ENCODE peak calls at places on chromosomes 6 and 20, in seven cellular contexts. W is colonic mucosa; E is PC-3; X is small intestine; N is CD8-positive, alpha-beta T cell; M is fibroblast of the aortic adventitia; V is mesenchymal stem cell. I is an unnamed sample.

GRCh38 chr20:23217023-23217422 is 130.9 kb upstream of the CD93 start:
- DNase-seq in W (no peak), E (no peak), X (no peak), N (no peak), M (no peak), V (no peak), I (no peak)

GRCh38 chr6:3748726-3749389 is 2.7 kb downstream of the PXDC1 start:
- DNase-seq in W (no peak), E (no peak), X (no peak), N (no peak), M (no peak), V (peak), I (no peak)

GRCh38 chr6:120198033-120198432 is 848.5 kb upstream of the MAN1A1 start:
- DNase-seq in W (no peak), E (peak), X (no peak), N (no peak), M (peak), V (peak), I (no peak)

GRCh38 chr20:59157961-59158541 is 5.6 kb upstream of the ZNF831 start:
- DNase-seq in W (peak), E (no peak), X (no peak), N (no peak), M (no peak), V (no peak), I (no peak)

GRCh38 chr20:55348201-55348600 is 657.1 kb downstream of the CBLN4 start:
- DNase-seq in W (no peak), E (no peak), X (no peak), N (no peak), M (no peak), V (no peak), I (no peak)

GRCh38 chr6:148935705-148936306 is 189.0 kb downstream of the UST start:
- DNase-seq in W (no peak), E (peak), X (no peak), N (no peak), M (peak), V (peak), I (no peak)

GRCh38 chr6:80457044-80457933 is 350.8 kb downstream of the BCKDHB start:
- DNase-seq in W (peak), E (peak), X (peak), N (no peak), M (peak), V (peak), I (peak)

GRCh38 chr20:63846128-63846771 is 15.0 kb upstream of the ABHD16B start:
- DNase-seq in W (no peak), E (peak), X (no peak), N (no peak), M (peak), V (peak), I (no peak)

GRCh38 chr6:137497722-137498463 is 3.7 kb upstream of the OLIG3 start:
- DNase-seq in W (no peak), E (no peak), X (peak), N (no peak), M (no peak), V (no peak), I (no peak)
- H3K4me3 ChIP-seq in W (peak), E (peak), X (no peak), N (peak), M (no peak), V (peak), I (no peak)

DNA sequence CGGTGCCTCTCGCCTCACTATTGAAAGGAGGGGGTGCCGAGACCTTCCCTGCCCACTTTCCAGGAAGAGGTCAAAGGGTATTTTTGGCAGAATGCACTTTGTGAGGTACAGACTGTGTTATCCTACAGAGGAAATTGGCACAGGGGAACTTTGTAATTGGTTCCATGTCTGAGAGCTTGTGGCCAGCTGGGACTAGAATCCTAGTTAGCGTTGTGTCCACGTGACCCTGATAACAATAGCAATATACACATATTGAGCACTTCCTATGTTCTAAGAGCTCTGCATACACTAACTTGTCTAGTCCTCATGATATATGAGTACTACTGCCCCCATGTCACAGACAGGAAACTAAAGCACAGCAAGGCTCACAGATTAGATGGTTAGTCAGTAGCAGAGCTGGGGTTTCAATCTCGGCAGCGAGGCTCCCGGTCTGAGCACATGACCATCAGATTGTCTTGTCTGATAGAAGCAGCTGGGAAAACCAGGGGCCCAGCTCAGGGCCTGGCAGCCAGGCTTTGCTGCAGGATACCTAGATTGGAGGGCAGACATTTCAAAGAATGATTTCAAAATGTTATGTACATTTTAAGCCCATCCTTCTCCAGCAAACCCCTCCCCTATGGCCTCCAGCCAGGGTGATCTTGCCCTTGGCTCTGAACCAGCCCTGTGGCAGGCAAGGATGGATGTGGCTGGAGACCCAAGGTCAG is 1.4 kb downstream of the MAPK13 start:
- DNase-seq in W (peak), E (peak), X (peak), N (peak), M (peak), V (peak), I (peak)
- H3K4me3 ChIP-seq in W (peak), E (peak), X (peak), N (peak), M (peak), V (peak), I (peak)

DNA sequence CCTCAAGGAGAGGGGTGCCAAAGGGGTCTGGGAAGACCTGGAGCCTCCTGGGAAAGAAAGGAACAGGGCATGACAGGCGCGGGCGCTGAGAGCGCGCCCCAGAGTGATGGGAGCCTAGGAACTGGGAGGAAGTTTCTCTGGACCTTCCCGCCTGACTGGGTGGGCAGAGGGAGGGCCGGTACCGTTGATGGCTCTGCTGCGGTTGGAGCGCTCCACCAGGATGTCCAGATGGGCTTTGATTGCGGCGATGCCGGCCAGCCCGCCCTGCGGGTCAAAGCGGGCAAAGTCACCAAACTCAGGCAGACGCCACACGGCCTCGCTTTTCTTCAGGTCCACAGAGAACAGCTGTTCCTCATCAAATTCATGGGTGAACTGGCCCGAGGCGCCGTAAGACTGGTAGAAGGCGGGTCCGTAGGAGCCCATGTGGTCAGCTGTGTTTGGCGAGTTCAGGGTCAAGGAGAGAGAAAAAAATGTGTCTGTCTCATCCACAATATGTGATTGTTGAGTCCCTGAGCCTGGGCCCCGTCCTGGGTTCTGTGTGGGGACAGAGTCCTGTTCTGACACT is 1.5 kb downstream of the HLA-DOA start:
- DNase-seq in W (no peak), E (no peak), X (no peak), N (no peak), M (no peak), V (no peak), I (no peak)
- H3K4me3 ChIP-seq in W (no peak), E (no peak), X (no peak), N (no peak), M (no peak), V (no peak), I (no peak)

GRCh38 chr6:14371530-14371929 is 254.0 kb downstream of the CD83 start:
- DNase-seq in W (no peak), E (no peak), X (no peak), N (no peak), M (no peak), V (no peak), I (no peak)
- H3K4me3 ChIP-seq in W (no peak), E (no peak), X (no peak), N (no peak), M (no peak), V (no peak), I (no peak)

GRCh38 chr6:43428874-43429273 is 1.5 kb downstream of the ABCC10 start:
- DNase-seq in W (no peak), E (no peak), X (no peak), N (no peak), M (peak), V (peak), I (no peak)
- H3K4me3 ChIP-seq in W (no peak), E (peak), X (no peak), N (peak), M (peak), V (peak), I (no peak)

GRCh38 chr6:31560697-31561058 is 11.4 kb upstream of the LTA start:
- DNase-seq in W (no peak), E (no peak), X (no peak), N (no peak), M (no peak), V (no peak), I (no peak)

GRCh38 chr6:31558318-31558625 is 10.9 kb downstream of the NFKBIL1 start:
- DNase-seq in W (no peak), E (no peak), X (no peak), N (no peak), M (no peak), V (no peak), I (no peak)

GRCh38 chr6:31559606-31559957 is 12.2 kb downstream of the NFKBIL1 start:
- DNase-seq in W (no peak), E (no peak), X (no peak), N (no peak), M (no peak), V (no peak), I (no peak)

GRCh38 chr6:31558631-31559500 is 11.5 kb downstream of the NFKBIL1 start:
- DNase-seq in W (no peak), E (no peak), X (no peak), N (peak), M (peak), V (peak), I (peak)

DNA sequence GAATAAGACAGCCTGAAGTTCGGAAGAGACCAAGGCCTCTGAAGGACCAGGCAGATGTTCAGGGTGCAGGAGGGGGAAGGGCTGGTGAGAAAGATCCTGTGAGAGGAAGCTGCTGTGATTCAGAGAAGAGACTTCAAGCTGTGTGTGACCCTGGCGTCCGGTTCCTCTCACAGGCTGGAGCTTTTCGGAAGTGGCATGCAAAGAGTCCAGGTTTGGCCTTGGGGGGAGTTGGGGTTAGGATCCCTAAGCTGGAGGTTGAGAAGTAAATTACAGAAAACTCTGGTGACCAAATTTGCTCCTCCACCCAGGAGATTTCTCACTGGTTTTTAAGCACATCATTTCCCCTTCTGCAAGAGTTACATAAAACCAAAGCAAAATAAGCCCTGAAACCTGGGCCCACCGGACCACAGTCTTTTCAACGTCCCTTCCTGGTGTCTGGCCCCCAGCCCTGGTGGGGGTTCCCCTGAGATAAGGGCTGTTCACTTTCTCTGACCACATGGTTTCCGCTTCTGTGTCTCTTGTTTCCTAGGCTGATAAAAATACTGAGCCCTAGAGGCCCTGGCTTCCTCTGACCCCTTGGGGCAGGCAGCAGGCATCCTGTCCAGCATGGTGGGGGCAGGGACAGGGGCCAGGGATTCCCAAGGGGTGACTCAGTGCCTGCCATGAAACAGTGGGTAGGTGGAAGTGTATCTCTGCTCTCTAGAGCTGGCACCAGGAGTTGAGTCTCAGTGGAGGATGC is 12.0 kb upstream of the LTA start:
- DNase-seq in W (no peak), E (peak), X (peak), N (peak), M (peak), V (peak), I (no peak)
- H3K4me3 ChIP-seq in W (no peak), E (no peak), X (no peak), N (peak), M (no peak), V (no peak), I (no peak)

GRCh38 chr6:73049971-73050594 is 175.2 kb downstream of the KHDC1L start:
- DNase-seq in W (no peak), E (no peak), X (no peak), N (no peak), M (no peak), V (no peak), I (no peak)
- H3K4me3 ChIP-seq in W (no peak), E (no peak), X (no peak), N (no peak), M (no peak), V (no peak), I (no peak)

GRCh38 chr6:144262470-144263369 is 22.4 kb upstream of the UTRN start:
- DNase-seq in W (peak), E (peak), X (peak), N (no peak), M (no peak), V (no peak), I (no peak)
- H3K4me3 ChIP-seq in W (no peak), E (no peak), X (no peak), N (no peak), M (no peak), V (no peak), I (no peak)

GRCh38 chr6:34887753-34888440 is at the start of gene TAF11:
- DNase-seq in W (peak), E (peak), X (peak), N (peak), M (peak), V (peak), I (peak)

GRCh38 chr6:34888441-34888820 is 589 bp upstream of the TAF11 start:
- DNase-seq in W (no peak), E (no peak), X (peak), N (no peak), M (no peak), V (no peak), I (no peak)

GRCh38 chr6:34888874-34889555 is at the start of gene ANKS1A:
- DNase-seq in W (peak), E (peak), X (peak), N (peak), M (peak), V (peak), I (peak)

GRCh38 chr6:34891296-34891695 is 2.2 kb downstream of the ANKS1A start:
- DNase-seq in W (no peak), E (peak), X (no peak), N (no peak), M (no peak), V (no peak), I (no peak)

GRCh38 chr6:34890526-34890910 is 1.5 kb downstream of the ANKS1A start:
- DNase-seq in W (no peak), E (no peak), X (no peak), N (no peak), M (no peak), V (no peak), I (no peak)
- H3K4me3 ChIP-seq in W (peak), E (peak), X (no peak), N (peak), M (peak), V (peak), I (no peak)

GRCh38 chr6:47454713-47455396 is 22.7 kb upstream of the CD2AP start:
- DNase-seq in W (no peak), E (no peak), X (no peak), N (no peak), M (no peak), V (no peak), I (no peak)
- H3K4me3 ChIP-seq in W (no peak), E (no peak), X (no peak), N (no peak), M (no peak), V (no peak), I (no peak)